ENCODE peak calls at places on chromosome 1, in nine cellular contexts. J is Caco-2, E is left ventricle myocardium inferior, B is heart right ventricle, Y is body of pancreas, Q is adrenal gland, C is LNCaP clone FGC, G is psoas muscle, F is foreskin keratinocyte. I is an unnamed sample.

GRCh38 chr1:99594205-99594604 is 51.7 kb upstream of the PALMD start:
- DNase-seq in J (no peak), E (no peak), B (no peak), Y (no peak), Q (no peak), C (no peak), G (no peak), F (no peak), I (no peak)

GRCh38 chr1:54888080-54888733 is 1.2 kb upstream of the DHCR24 start:
- DNase-seq in J (peak; percentile 80), E (no peak), B (no peak), Y (no peak), Q (no peak), C (peak; percentile 80), G (no peak), F (no peak), I (no peak)

GRCh38 chr1:81596341-81596740 is 204.4 kb upstream of the ADGRL2 start:
- DNase-seq in J (no peak), E (no peak), B (no peak), Y (no peak), Q (no peak), C (no peak), G (no peak), F (no peak), I (no peak)

GRCh38 chr1:218810336-218810735 is 363.3 kb upstream of the LYPLAL1 start:
- DNase-seq in J (no peak), E (no peak), B (no peak), Y (no peak), Q (no peak), C (no peak), G (no peak), F (no peak), I (no peak)

GRCh38 chr1:151549199-151549598 is 9.1 kb downstream of the TUFT1 start:
- DNase-seq in J (no peak), E (no peak), B (no peak), Y (no peak), Q (no peak), C (no peak), G (no peak), F (no peak), I (no peak)

GRCh38 chr1:69076631-69077030 is 491.1 kb upstream of the LRRC7 start:
- DNase-seq in J (no peak), E (no peak), B (no peak), Y (no peak), Q (no peak), C (no peak), G (no peak), F (no peak), I (no peak)

GRCh38 chr1:68777850-68778249 is 281.0 kb upstream of the DEPDC1 start:
- DNase-seq in J (no peak), E (no peak), B (no peak), Y (no peak), Q (no peak), C (no peak), G (no peak), F (no peak), I (no peak)

GRCh38 chr1:221772107-221772506 is 30.2 kb upstream of the DUSP10 start:
- DNase-seq in J (no peak), E (no peak), B (no peak), Y (no peak), Q (no peak), C (no peak), G (no peak), F (no peak), I (no peak)

GRCh38 chr1:64318428-64318827 is 115.0 kb downstream of the UBE2U start:
- DNase-seq in J (no peak), E (no peak), B (no peak), Y (no peak), Q (no peak), C (no peak), G (no peak), F (no peak), I (no peak)

GRCh38 chr1:115426271-115426771 is 88.3 kb upstream of the NGF start:
- DNase-seq in J (peak; percentile 2), E (peak; percentile 74), B (peak; percentile 87), Y (peak; percentile 60), Q (peak; percentile 47), C (no peak), G (peak; percentile 62), F (no peak), I (no peak)

GRCh38 chr1:100443739-100444571 is 91.6 kb downstream of the CDC14A start:
- DNase-seq in J (no peak), E (no peak), B (no peak), Y (no peak), Q (no peak), C (no peak), G (no peak), F (no peak), I (no peak)

GRCh38 chr1:89723863-89724262 is 90.9 kb downstream of the LRRC8C start:
- DNase-seq in J (no peak), E (peak; percentile 59), B (peak; percentile 36), Y (peak; percentile 34), Q (no peak), C (no peak), G (peak; percentile 71), F (no peak), I (no peak)

GRCh38 chr1:24793762-24794161 is 48.5 kb downstream of the CLIC4 start:
- DNase-seq in J (no peak), E (no peak), B (peak; percentile 22), Y (no peak), Q (no peak), C (no peak), G (no peak), F (no peak), I (no peak)

DNA sequence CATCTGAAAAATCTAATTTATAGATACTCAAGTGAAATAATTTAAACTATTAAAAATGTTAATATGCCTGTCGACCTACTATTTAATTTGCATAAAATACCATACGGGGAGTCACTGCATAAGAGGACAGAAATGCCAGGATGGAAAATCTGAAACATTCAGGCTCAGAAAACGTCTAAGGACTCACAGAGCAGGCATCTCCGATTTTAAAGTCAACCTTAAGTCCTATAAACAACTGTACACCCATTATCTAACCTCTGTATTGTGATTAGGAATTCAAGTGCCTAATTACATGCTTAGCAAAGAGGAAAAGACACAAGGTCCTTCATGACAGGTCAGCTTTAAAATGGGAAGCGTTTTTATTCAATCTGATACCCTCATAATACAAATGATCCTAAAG is 49.2 kb downstream of the ZBTB18 start:
- DNase-seq in J (no peak), E (no peak), B (no peak), Y (no peak), Q (no peak), C (no peak), G (no peak), F (no peak), I (no peak)
- TF ChIP-seq CTCF in J (no peak), E (no peak), B (no peak), Y (no peak), Q (no peak), C (no peak), G (no peak), F (no peak), I (no peak)

DNA sequence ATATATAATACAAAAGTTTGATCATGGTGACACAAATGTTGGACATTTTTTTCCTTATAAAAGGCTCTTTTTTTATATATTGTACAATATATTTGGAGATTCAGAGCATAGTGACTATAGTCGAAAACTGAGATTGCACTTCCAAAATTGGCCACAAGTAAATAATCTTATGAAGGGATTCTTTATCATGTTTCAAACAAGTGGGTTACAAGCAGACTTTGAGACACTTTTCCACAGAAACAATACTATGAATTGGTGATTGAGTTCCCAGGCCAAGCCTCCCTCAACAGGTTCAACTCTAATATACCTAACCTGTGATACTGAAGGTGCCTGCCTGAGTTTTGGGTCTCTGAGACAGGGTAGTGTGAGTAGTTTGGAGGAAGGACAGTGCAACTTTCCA is 13.8 kb downstream of the LEPR start:
- DNase-seq in J (no peak), E (no peak), B (no peak), Y (no peak), Q (no peak), C (no peak), G (no peak), F (no peak), I (no peak)
- TF ChIP-seq CTCF in J (no peak), E (peak; percentile 10), B (no peak), Y (no peak), Q (no peak), C (no peak), G (no peak), F (peak; percentile 5), I (no peak)

GRCh38 chr1:223837206-223837605 is 8.5 kb downstream of the TP53BP2 start:
- DNase-seq in J (no peak), E (no peak), B (no peak), Y (no peak), Q (no peak), C (no peak), G (no peak), F (no peak), I (no peak)
- TF ChIP-seq CTCF in J (no peak), E (no peak), B (no peak), Y (no peak), Q (no peak), C (no peak), G (no peak), F (no peak), I (no peak)

GRCh38 chr1:160109686-160110085 is 5.9 kb upstream of the ATP1A2 start:
- DNase-seq in J (no peak), E (no peak), B (no peak), Y (no peak), Q (no peak), C (no peak), G (no peak), F (no peak), I (no peak)

GRCh38 chr1:160105155-160105554 is 6.7 kb upstream of the IGSF8 start:
- DNase-seq in J (no peak), E (no peak), B (no peak), Y (no peak), Q (no peak), C (no peak), G (no peak), F (no peak), I (no peak)

GRCh38 chr1:160112370-160112769 is 3.2 kb upstream of the ATP1A2 start:
- DNase-seq in J (no peak), E (peak; percentile 45), B (peak; percentile 69), Y (no peak), Q (no peak), C (no peak), G (no peak), F (no peak), I (no peak)

GRCh38 chr1:160107512-160107911 is 8.0 kb upstream of the ATP1A2 start:
- DNase-seq in J (no peak), E (no peak), B (no peak), Y (no peak), Q (no peak), C (no peak), G (no peak), F (no peak), I (no peak)

DNA sequence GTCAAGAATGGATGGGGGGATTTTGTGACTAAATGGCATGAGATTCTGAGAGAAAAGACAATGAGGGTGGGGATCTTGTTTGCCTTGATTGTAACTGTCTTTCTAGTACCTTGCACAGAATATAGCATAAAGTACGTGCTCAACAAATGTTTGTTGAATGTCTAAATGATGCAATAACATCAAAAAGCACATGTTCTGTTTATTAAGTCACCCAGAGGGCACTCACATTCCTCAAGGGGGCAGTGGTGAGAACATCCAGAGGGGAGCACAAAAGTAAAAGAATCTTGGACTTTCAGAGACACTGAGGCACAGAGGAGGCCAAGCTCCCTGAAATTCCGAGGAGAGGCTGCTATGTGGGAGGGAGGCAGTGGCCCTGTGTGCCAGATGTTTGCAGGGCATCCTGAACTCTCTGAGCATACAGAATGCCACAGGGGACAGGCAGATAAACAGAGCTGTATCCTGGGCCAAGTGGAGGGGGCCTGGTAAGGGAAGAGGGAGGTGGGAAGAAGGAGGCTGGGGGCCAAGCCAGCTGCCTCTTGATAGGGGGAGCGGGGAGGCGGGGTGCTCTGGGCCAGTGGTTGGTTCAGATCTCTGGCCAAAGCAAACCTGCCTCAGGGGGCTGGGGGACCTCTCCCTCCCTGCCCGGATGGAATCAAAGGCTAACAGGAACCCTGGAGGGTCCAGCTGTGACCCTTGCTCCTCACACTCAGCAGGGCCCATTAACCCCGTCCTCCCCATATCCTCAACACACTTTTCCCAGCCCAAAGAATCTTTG is 6.5 kb upstream of the ATP1A2 start:
- DNase-seq in J (peak; percentile 53), E (no peak), B (no peak), Y (peak; percentile 38), Q (no peak), C (no peak), G (no peak), F (no peak), I (peak; percentile 69)
- TF ChIP-seq CTCF in J (peak; percentile 54), E (peak; percentile 67), B (peak; percentile 26), Y (peak; percentile 15), Q (peak; percentile 27), C (peak; percentile 45), G (peak; percentile 42), F (peak; percentile 69), I (peak; percentile 42)